ENCODE peak calls at places on chromosomes 16 and 17, in five cellular contexts. One of them, this sample, is unnamed. For H3K27me3 and H3K36me3, the result is how much of the 10 kb centered on the place peaks cover.

GRCh38 chr16:88478889-88479794 is 26.1 kb downstream of the ZFPM1 start:
- DNase-seq in CD8-positive, alpha-beta memory T cell: no peak
- DNase-seq in heart left ventricle: peak
- DNase-seq in CD8-positive, alpha-beta T cell: no peak
- DNase-seq in brain microvascular endothelial cell: no peak
- DNase-seq in this sample: no peak

GRCh38 chr16:74186589-74186988 is 110.0 kb upstream of the PSMD7 start:
- DNase-seq in CD8-positive, alpha-beta T cell: no peak
- DNase-seq in brain microvascular endothelial cell: no peak
- DNase-seq in heart left ventricle: no peak
- DNase-seq in CD8-positive, alpha-beta memory T cell: no peak
- DNase-seq in this sample: no peak

GRCh38 chr16:73304008-73304814 is 256.3 kb upstream of the ZFHX3 start:
- DNase-seq in heart left ventricle: no peak
- DNase-seq in CD8-positive, alpha-beta memory T cell: no peak
- DNase-seq in CD8-positive, alpha-beta T cell: no peak
- DNase-seq in brain microvascular endothelial cell: no peak
- DNase-seq in this sample: no peak

GRCh38 chr17:31216053-31216751 is 80.8 kb downstream of the OMG start:
- DNase-seq in heart left ventricle: no peak
- DNase-seq in CD8-positive, alpha-beta T cell: no peak
- DNase-seq in CD8-positive, alpha-beta memory T cell: no peak
- DNase-seq in brain microvascular endothelial cell: peak
- DNase-seq in this sample: no peak

GRCh38 chr16:4633910-4634635 is 9.4 kb downstream of the MGRN1 start:
- DNase-seq in CD8-positive, alpha-beta memory T cell: no peak
- DNase-seq in CD8-positive, alpha-beta T cell: no peak
- DNase-seq in brain microvascular endothelial cell: no peak
- DNase-seq in heart left ventricle: no peak
- DNase-seq in this sample: no peak

GRCh38 chr17:70552230-70552981 is 383.1 kb downstream of the KCNJ2 start:
- DNase-seq in CD8-positive, alpha-beta T cell: no peak
- DNase-seq in brain microvascular endothelial cell: peak
- DNase-seq in heart left ventricle: no peak
- DNase-seq in CD8-positive, alpha-beta memory T cell: no peak
- DNase-seq in this sample: no peak

GRCh38 chr17:18031955-18032354 is 7.0 kb downstream of the ATPAF2 start:
- DNase-seq in heart left ventricle: no peak
- DNase-seq in CD8-positive, alpha-beta T cell: no peak
- DNase-seq in brain microvascular endothelial cell: peak
- DNase-seq in CD8-positive, alpha-beta memory T cell: no peak
- DNase-seq in this sample: no peak

GRCh38 chr17:48610282-48611211 is at the start of gene HOXB7:
- DNase-seq in brain microvascular endothelial cell: no peak
- DNase-seq in CD8-positive, alpha-beta T cell: peak
- DNase-seq in CD8-positive, alpha-beta memory T cell: peak
- DNase-seq in heart left ventricle: peak
- DNase-seq in this sample: peak

GRCh38 chr16:15879255-15879804 is 9.1 kb downstream of the CEP20 start:
- DNase-seq in heart left ventricle: no peak
- DNase-seq in CD8-positive, alpha-beta T cell: no peak
- DNase-seq in CD8-positive, alpha-beta memory T cell: no peak
- DNase-seq in brain microvascular endothelial cell: peak
- DNase-seq in this sample: no peak

GRCh38 chr16:85673529-85674417 is 15.0 kb downstream of the GINS2 start:
- DNase-seq in heart left ventricle: peak
- DNase-seq in brain microvascular endothelial cell: peak
- DNase-seq in CD8-positive, alpha-beta memory T cell: no peak
- DNase-seq in CD8-positive, alpha-beta T cell: no peak
- DNase-seq in this sample: peak

GRCh38 chr17:64074704-64075484 is 54.5 kb upstream of the ICAM2 start:
- DNase-seq in CD8-positive, alpha-beta memory T cell: no peak
- DNase-seq in brain microvascular endothelial cell: no peak
- DNase-seq in CD8-positive, alpha-beta T cell: no peak
- DNase-seq in heart left ventricle: no peak
- DNase-seq in this sample: peak

GRCh38 chr17:12745481-12745880 is 43.8 kb upstream of the ARHGAP44 start:
- DNase-seq in CD8-positive, alpha-beta memory T cell: no peak
- DNase-seq in brain microvascular endothelial cell: no peak
- DNase-seq in CD8-positive, alpha-beta T cell: no peak
- DNase-seq in heart left ventricle: no peak
- DNase-seq in this sample: no peak

GRCh38 chr16:89222931-89223330 is 5.4 kb downstream of the ZNF778 start:
- DNase-seq in brain microvascular endothelial cell: no peak
- DNase-seq in heart left ventricle: no peak
- DNase-seq in CD8-positive, alpha-beta T cell: no peak
- DNase-seq in CD8-positive, alpha-beta memory T cell: no peak
- DNase-seq in this sample: no peak

GRCh38 chr17:73013299-73013698 is 79.2 kb downstream of the SLC39A11 start:
- DNase-seq in heart left ventricle: no peak
- DNase-seq in brain microvascular endothelial cell: no peak
- DNase-seq in CD8-positive, alpha-beta T cell: no peak
- DNase-seq in CD8-positive, alpha-beta memory T cell: no peak
- DNase-seq in this sample: no peak

GRCh38 chr17:74842599-74843351 is 16.9 kb downstream of the GRIN2C start:
- DNase-seq in CD8-positive, alpha-beta memory T cell: no peak
- DNase-seq in heart left ventricle: peak
- DNase-seq in CD8-positive, alpha-beta T cell: no peak
- DNase-seq in brain microvascular endothelial cell: peak
- DNase-seq in this sample: peak

GRCh38 chr16:88917146-88917914 is 50.9 kb upstream of the PABPN1L start:
- DNase-seq in heart left ventricle: no peak
- DNase-seq in brain microvascular endothelial cell: no peak
- DNase-seq in CD8-positive, alpha-beta memory T cell: no peak
- DNase-seq in CD8-positive, alpha-beta T cell: no peak
- DNase-seq in this sample: no peak

GRCh38 chr16:67163903-67164558 is 514 bp upstream of the HSF4 start:
- DNase-seq in brain microvascular endothelial cell: no peak
- DNase-seq in CD8-positive, alpha-beta T cell: no peak
- DNase-seq in heart left ventricle: no peak
- DNase-seq in CD8-positive, alpha-beta memory T cell: no peak
- DNase-seq in this sample: no peak

GRCh38 chr16:9665851-9666271 is 516.4 kb downstream of the GRIN2A start:
- DNase-seq in brain microvascular endothelial cell: no peak
- DNase-seq in CD8-positive, alpha-beta memory T cell: no peak
- DNase-seq in CD8-positive, alpha-beta T cell: no peak
- DNase-seq in heart left ventricle: no peak
- DNase-seq in this sample: no peak

GRCh38 chr16:23835390-23836077 is at the start of gene PRKCB:
- DNase-seq in brain microvascular endothelial cell: peak
- DNase-seq in heart left ventricle: peak
- DNase-seq in CD8-positive, alpha-beta T cell: peak
- DNase-seq in CD8-positive, alpha-beta memory T cell: peak
- DNase-seq in this sample: peak

GRCh38 chr17:57255776-57256681 is at the start of gene MSI2:
- DNase-seq in CD8-positive, alpha-beta memory T cell: peak
- DNase-seq in heart left ventricle: peak
- DNase-seq in CD8-positive, alpha-beta T cell: peak
- DNase-seq in brain microvascular endothelial cell: peak
- DNase-seq in this sample: peak

GRCh38 chr16:68367034-68367433 is 56.2 kb downstream of the PRMT7 start:
- DNase-seq in heart left ventricle: no peak
- DNase-seq in CD8-positive, alpha-beta T cell: peak
- DNase-seq in brain microvascular endothelial cell: peak
- DNase-seq in CD8-positive, alpha-beta memory T cell: no peak
- DNase-seq in this sample: no peak

GRCh38 chr17:21043296-21044232 is 753 bp upstream of the USP22 start:
- DNase-seq in CD8-positive, alpha-beta memory T cell: peak
- DNase-seq in CD8-positive, alpha-beta T cell: peak
- DNase-seq in heart left ventricle: peak
- DNase-seq in brain microvascular endothelial cell: peak
- DNase-seq in this sample: peak

GRCh38 chr16:6363891-6364607 is 968.6 kb upstream of the RBFOX1 start:
- DNase-seq in CD8-positive, alpha-beta T cell: no peak
- DNase-seq in brain microvascular endothelial cell: no peak
- DNase-seq in heart left ventricle: no peak
- DNase-seq in CD8-positive, alpha-beta memory T cell: no peak
- DNase-seq in this sample: no peak

GRCh38 chr17:3978421-3979275 is 14.4 kb upstream of the ATP2A3 start:
- DNase-seq in CD8-positive, alpha-beta T cell: no peak
- DNase-seq in heart left ventricle: no peak
- DNase-seq in brain microvascular endothelial cell: no peak
- DNase-seq in CD8-positive, alpha-beta memory T cell: no peak
- DNase-seq in this sample: no peak
- H3K27me3 ChIP-seq in CD8-positive, alpha-beta T cell: under half
- H3K27me3 ChIP-seq in heart left ventricle: under half
- H3K27me3 ChIP-seq in brain microvascular endothelial cell: under half
- H3K27me3 ChIP-seq in CD8-positive, alpha-beta memory T cell: under half
- H3K27me3 ChIP-seq in this sample: under half

GRCh38 chr16:56408379-56409098 is 16.8 kb downstream of the AMFR start:
- DNase-seq in CD8-positive, alpha-beta T cell: no peak
- DNase-seq in brain microvascular endothelial cell: no peak
- DNase-seq in CD8-positive, alpha-beta memory T cell: no peak
- DNase-seq in heart left ventricle: no peak
- DNase-seq in this sample: no peak
- H3K36me3 ChIP-seq in CD8-positive, alpha-beta T cell: under half
- H3K36me3 ChIP-seq in brain microvascular endothelial cell: under half
- H3K36me3 ChIP-seq in CD8-positive, alpha-beta memory T cell: under half
- H3K36me3 ChIP-seq in heart left ventricle: under half
- H3K36me3 ChIP-seq in this sample: under half

GRCh38 chr17:77951123-77951522 is 7.4 kb upstream of the TNRC6C start:
- DNase-seq in CD8-positive, alpha-beta memory T cell: no peak
- DNase-seq in CD8-positive, alpha-beta T cell: no peak
- DNase-seq in brain microvascular endothelial cell: no peak
- DNase-seq in heart left ventricle: no peak
- DNase-seq in this sample: no peak
- H3K27me3 ChIP-seq in CD8-positive, alpha-beta memory T cell: under half
- H3K27me3 ChIP-seq in CD8-positive, alpha-beta T cell: under half
- H3K27me3 ChIP-seq in brain microvascular endothelial cell: under half
- H3K27me3 ChIP-seq in heart left ventricle: under half
- H3K27me3 ChIP-seq in this sample: under half

GRCh38 chr16:28125592-28125991 is 62.1 kb upstream of the GSG1L start:
- DNase-seq in CD8-positive, alpha-beta T cell: no peak
- DNase-seq in CD8-positive, alpha-beta memory T cell: no peak
- DNase-seq in heart left ventricle: no peak
- DNase-seq in brain microvascular endothelial cell: no peak
- DNase-seq in this sample: no peak
- H3K36me3 ChIP-seq in CD8-positive, alpha-beta T cell: half or more
- H3K36me3 ChIP-seq in CD8-positive, alpha-beta memory T cell: half or more
- H3K36me3 ChIP-seq in heart left ventricle: half or more
- H3K36me3 ChIP-seq in brain microvascular endothelial cell: half or more
- H3K36me3 ChIP-seq in this sample: half or more

GRCh38 chr17:46817151-46817900 is 1.2 kb downstream of the WNT3 start:
- DNase-seq in CD8-positive, alpha-beta memory T cell: no peak
- DNase-seq in CD8-positive, alpha-beta T cell: no peak
- DNase-seq in heart left ventricle: no peak
- DNase-seq in brain microvascular endothelial cell: no peak
- DNase-seq in this sample: no peak
- H3K27me3 ChIP-seq in CD8-positive, alpha-beta memory T cell: half or more
- H3K27me3 ChIP-seq in CD8-positive, alpha-beta T cell: half or more
- H3K27me3 ChIP-seq in heart left ventricle: half or more
- H3K27me3 ChIP-seq in brain microvascular endothelial cell: half or more
- H3K27me3 ChIP-seq in this sample: under half

GRCh38 chr17:81257533-81257932 is 18.4 kb downstream of the NDUFAF8 start:
- DNase-seq in brain microvascular endothelial cell: no peak
- DNase-seq in heart left ventricle: no peak
- DNase-seq in CD8-positive, alpha-beta T cell: no peak
- DNase-seq in CD8-positive, alpha-beta memory T cell: no peak
- DNase-seq in this sample: no peak
- H3K36me3 ChIP-seq in brain microvascular endothelial cell: under half
- H3K36me3 ChIP-seq in heart left ventricle: under half
- H3K36me3 ChIP-seq in CD8-positive, alpha-beta T cell: under half
- H3K36me3 ChIP-seq in CD8-positive, alpha-beta memory T cell: under half
- H3K36me3 ChIP-seq in this sample: under half

This sample was measured in lung.